ENCODE peak calls at places on chromosome 12, in eight cellular contexts. One of them, this sample, is unnamed.

GRCh38 chr12:3490848-3491382 is at the start of gene PRMT8:
- DNase-seq in ovary: no peak
- DNase-seq in tibial nerve: no peak
- DNase-seq in breast epithelium: no peak
- DNase-seq in heart left ventricle: no peak
- DNase-seq in stomach: no peak
- DNase-seq in HepG2: no peak
- DNase-seq in esophagus squamous epithelium: no peak
- DNase-seq in this sample: no peak

GRCh38 chr12:132560421-132560830 is 50.0 kb downstream of the LRCOL1 start:
- DNase-seq in ovary: peak
- DNase-seq in tibial nerve: no peak
- DNase-seq in breast epithelium: no peak
- DNase-seq in heart left ventricle: no peak
- DNase-seq in stomach: peak
- DNase-seq in HepG2: no peak
- DNase-seq in esophagus squamous epithelium: no peak
- DNase-seq in this sample: no peak

GRCh38 chr12:64412458-64412857 is 8.3 kb downstream of the XPOT start:
- DNase-seq in ovary: no peak
- DNase-seq in tibial nerve: no peak
- DNase-seq in breast epithelium: no peak
- DNase-seq in heart left ventricle: no peak
- DNase-seq in stomach: no peak
- DNase-seq in HepG2: no peak
- DNase-seq in esophagus squamous epithelium: no peak
- DNase-seq in this sample: no peak

GRCh38 chr12:1179128-1179527 is 188.1 kb downstream of the ERC1 start:
- DNase-seq in ovary: no peak
- DNase-seq in tibial nerve: no peak
- DNase-seq in breast epithelium: no peak
- DNase-seq in heart left ventricle: no peak
- DNase-seq in stomach: no peak
- DNase-seq in HepG2: no peak
- DNase-seq in esophagus squamous epithelium: no peak
- DNase-seq in this sample: no peak

GRCh38 chr12:93733358-93733757 is 56.2 kb downstream of the CRADD start:
- DNase-seq in ovary: no peak
- DNase-seq in tibial nerve: no peak
- DNase-seq in breast epithelium: no peak
- DNase-seq in heart left ventricle: peak
- DNase-seq in stomach: no peak
- DNase-seq in HepG2: no peak
- DNase-seq in esophagus squamous epithelium: no peak
- DNase-seq in this sample: no peak

GRCh38 chr12:6200266-6201198 is at the start of gene CD9:
- DNase-seq in ovary: peak
- DNase-seq in tibial nerve: no peak
- DNase-seq in breast epithelium: peak
- DNase-seq in heart left ventricle: peak
- DNase-seq in stomach: peak
- DNase-seq in HepG2: no peak
- DNase-seq in esophagus squamous epithelium: no peak
- DNase-seq in this sample: peak

GRCh38 chr12:56713345-56713744 is 11.8 kb downstream of the NACA start:
- DNase-seq in ovary: no peak
- DNase-seq in tibial nerve: no peak
- DNase-seq in breast epithelium: no peak
- DNase-seq in heart left ventricle: no peak
- DNase-seq in stomach: no peak
- DNase-seq in HepG2: no peak
- DNase-seq in esophagus squamous epithelium: no peak
- DNase-seq in this sample: no peak

GRCh38 chr12:25388216-25388615 is 137.5 kb upstream of the KRAS start:
- DNase-seq in ovary: no peak
- DNase-seq in tibial nerve: no peak
- DNase-seq in breast epithelium: no peak
- DNase-seq in heart left ventricle: no peak
- DNase-seq in stomach: no peak
- DNase-seq in HepG2: no peak
- DNase-seq in esophagus squamous epithelium: no peak
- DNase-seq in this sample: no peak

GRCh38 chr12:112386726-112387125 is 4.5 kb upstream of the HECTD4 start:
- DNase-seq in ovary: no peak
- DNase-seq in tibial nerve: no peak
- DNase-seq in breast epithelium: no peak
- DNase-seq in heart left ventricle: no peak
- DNase-seq in stomach: no peak
- DNase-seq in HepG2: peak
- DNase-seq in esophagus squamous epithelium: no peak
- DNase-seq in this sample: no peak

GRCh38 chr12:44804068-44804467 is 72.0 kb downstream of the NELL2 start:
- DNase-seq in ovary: no peak
- DNase-seq in tibial nerve: no peak
- DNase-seq in breast epithelium: no peak
- DNase-seq in heart left ventricle: no peak
- DNase-seq in stomach: no peak
- DNase-seq in HepG2: no peak
- DNase-seq in esophagus squamous epithelium: no peak
- DNase-seq in this sample: no peak

GRCh38 chr12:122842505-122843405 is 7.5 kb downstream of the HIP1R start:
- DNase-seq in ovary: no peak
- DNase-seq in tibial nerve: no peak
- DNase-seq in breast epithelium: no peak
- DNase-seq in heart left ventricle: no peak
- DNase-seq in stomach: no peak
- DNase-seq in HepG2: no peak
- DNase-seq in esophagus squamous epithelium: no peak
- DNase-seq in this sample: peak

GRCh38 chr12:31118831-31119530 is 45.3 kb downstream of the DDX11 start:
- DNase-seq in ovary: peak
- DNase-seq in tibial nerve: no peak
- DNase-seq in breast epithelium: no peak
- DNase-seq in heart left ventricle: no peak
- DNase-seq in stomach: peak
- DNase-seq in HepG2: no peak
- DNase-seq in esophagus squamous epithelium: no peak
- DNase-seq in this sample: peak

GRCh38 chr12:124777399-124778372 is 86.0 kb downstream of the SCARB1 start:
- DNase-seq in ovary: peak
- DNase-seq in tibial nerve: no peak
- DNase-seq in breast epithelium: peak
- DNase-seq in heart left ventricle: no peak
- DNase-seq in stomach: no peak
- DNase-seq in HepG2: peak
- DNase-seq in esophagus squamous epithelium: no peak
- DNase-seq in this sample: peak

GRCh38 chr12:6554168-6554989 is 1.5 kb downstream of the IFFO1 start:
- DNase-seq in ovary: peak
- DNase-seq in tibial nerve: peak
- DNase-seq in breast epithelium: no peak
- DNase-seq in heart left ventricle: peak
- DNase-seq in stomach: peak
- DNase-seq in HepG2: peak
- DNase-seq in esophagus squamous epithelium: no peak
- DNase-seq in this sample: no peak

GRCh38 chr12:58588771-58589170 is 331.5 kb downstream of the LRIG3 start:
- DNase-seq in ovary: no peak
- DNase-seq in tibial nerve: no peak
- DNase-seq in breast epithelium: no peak
- DNase-seq in heart left ventricle: no peak
- DNase-seq in stomach: no peak
- DNase-seq in HepG2: no peak
- DNase-seq in esophagus squamous epithelium: no peak
- DNase-seq in this sample: no peak

GRCh38 chr12:10960260-10960659 is 21.2 kb upstream of the TAS2R14 start:
- DNase-seq in ovary: no peak
- DNase-seq in tibial nerve: no peak
- DNase-seq in breast epithelium: no peak
- DNase-seq in heart left ventricle: no peak
- DNase-seq in stomach: no peak
- DNase-seq in HepG2: no peak
- DNase-seq in esophagus squamous epithelium: no peak
- DNase-seq in this sample: no peak

DNA sequence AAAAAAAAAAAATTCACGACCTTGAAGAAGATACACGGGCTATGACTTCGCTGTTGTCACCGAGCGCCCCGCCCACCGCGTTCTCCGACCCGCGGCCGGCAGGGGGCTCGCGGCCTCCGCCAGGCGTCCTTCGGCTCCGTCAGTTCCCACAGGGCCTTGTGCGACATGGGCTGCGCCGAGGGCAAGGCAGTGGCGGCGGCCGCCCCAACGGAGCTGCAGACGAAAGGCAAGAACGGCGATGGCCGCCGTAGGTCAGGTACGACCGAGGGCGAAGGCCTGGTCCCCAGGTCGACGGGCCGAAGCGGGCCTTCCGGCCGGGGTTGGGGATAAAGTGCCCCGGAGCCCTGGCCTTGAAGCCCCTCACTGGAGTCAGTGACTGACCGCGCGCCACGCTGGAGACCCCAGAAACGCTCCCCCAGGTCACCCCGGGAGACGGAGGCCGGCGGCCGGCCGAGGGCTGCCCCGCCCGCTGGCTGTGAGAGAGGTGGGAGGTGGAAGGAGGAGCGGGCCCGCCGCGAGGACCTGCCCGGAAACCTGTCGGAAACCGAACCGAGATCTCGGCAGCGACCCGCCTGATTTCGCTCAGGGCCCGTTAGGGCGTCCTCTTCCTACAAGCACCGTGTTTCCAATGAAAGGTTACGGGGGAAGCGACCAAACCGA is at the start of gene TXNRD1:
- DNase-seq in ovary: peak
- DNase-seq in tibial nerve: peak
- DNase-seq in breast epithelium: peak
- DNase-seq in heart left ventricle: peak
- DNase-seq in stomach: peak
- DNase-seq in HepG2: peak
- DNase-seq in esophagus squamous epithelium: peak
- DNase-seq in this sample: peak
- TF ChIP-seq POLR2A in ovary: peak
- TF ChIP-seq POLR2A in tibial nerve: peak
- TF ChIP-seq POLR2A in breast epithelium: peak
- TF ChIP-seq POLR2A in heart left ventricle: no peak
- TF ChIP-seq POLR2A in stomach: no peak
- TF ChIP-seq POLR2A in HepG2: no peak
- TF ChIP-seq POLR2A in esophagus squamous epithelium: peak
- TF ChIP-seq POLR2A in this sample: no peak

GRCh38 chr12:80189241-80189640 is 89.9 kb downstream of the OTOGL start:
- DNase-seq in ovary: no peak
- DNase-seq in tibial nerve: no peak
- DNase-seq in breast epithelium: no peak
- DNase-seq in heart left ventricle: no peak
- DNase-seq in stomach: no peak
- DNase-seq in HepG2: no peak
- DNase-seq in esophagus squamous epithelium: no peak
- DNase-seq in this sample: no peak

GRCh38 chr12:80188566-80188965 is 89.2 kb downstream of the OTOGL start:
- DNase-seq in ovary: no peak
- DNase-seq in tibial nerve: no peak
- DNase-seq in breast epithelium: no peak
- DNase-seq in heart left ventricle: no peak
- DNase-seq in stomach: no peak
- DNase-seq in HepG2: no peak
- DNase-seq in esophagus squamous epithelium: no peak
- DNase-seq in this sample: no peak

GRCh38 chr12:80192087-80192486 is 92.8 kb downstream of the OTOGL start:
- DNase-seq in ovary: no peak
- DNase-seq in tibial nerve: no peak
- DNase-seq in breast epithelium: no peak
- DNase-seq in heart left ventricle: no peak
- DNase-seq in stomach: no peak
- DNase-seq in HepG2: no peak
- DNase-seq in esophagus squamous epithelium: no peak
- DNase-seq in this sample: no peak

GRCh38 chr12:80187660-80188090 is 88.3 kb downstream of the OTOGL start:
- DNase-seq in ovary: no peak
- DNase-seq in tibial nerve: no peak
- DNase-seq in breast epithelium: no peak
- DNase-seq in heart left ventricle: peak
- DNase-seq in stomach: no peak
- DNase-seq in HepG2: no peak
- DNase-seq in esophagus squamous epithelium: no peak
- DNase-seq in this sample: no peak

DNA sequence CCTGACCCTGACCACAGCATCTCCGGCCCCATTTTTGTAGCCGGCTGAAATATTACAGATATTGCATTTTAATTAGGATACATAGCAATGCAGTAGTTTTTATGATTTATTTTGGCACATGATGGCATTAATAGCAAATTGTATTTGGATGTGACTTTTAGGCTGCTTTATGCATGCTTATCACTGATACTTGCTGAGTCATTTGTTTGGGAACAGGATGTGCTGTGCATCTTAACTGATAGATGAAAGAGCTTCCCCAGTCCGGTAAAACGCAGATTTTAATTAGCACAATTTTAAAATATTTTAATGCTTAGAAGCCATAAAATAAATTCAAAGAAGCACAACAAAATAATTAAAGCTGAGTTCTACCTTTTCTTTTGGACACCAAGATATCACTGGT is 90.7 kb downstream of the OTOGL start:
- DNase-seq in ovary: no peak
- DNase-seq in tibial nerve: no peak
- DNase-seq in breast epithelium: no peak
- DNase-seq in heart left ventricle: no peak
- DNase-seq in stomach: no peak
- DNase-seq in HepG2: no peak
- DNase-seq in esophagus squamous epithelium: no peak
- DNase-seq in this sample: no peak
- H3K4me3 ChIP-seq in ovary: no peak
- H3K4me3 ChIP-seq in tibial nerve: no peak
- H3K4me3 ChIP-seq in breast epithelium: no peak
- H3K4me3 ChIP-seq in heart left ventricle: no peak
- H3K4me3 ChIP-seq in stomach: no peak
- H3K4me3 ChIP-seq in HepG2: no peak
- H3K4me3 ChIP-seq in esophagus squamous epithelium: no peak
- H3K4me3 ChIP-seq in this sample: no peak

DNA sequence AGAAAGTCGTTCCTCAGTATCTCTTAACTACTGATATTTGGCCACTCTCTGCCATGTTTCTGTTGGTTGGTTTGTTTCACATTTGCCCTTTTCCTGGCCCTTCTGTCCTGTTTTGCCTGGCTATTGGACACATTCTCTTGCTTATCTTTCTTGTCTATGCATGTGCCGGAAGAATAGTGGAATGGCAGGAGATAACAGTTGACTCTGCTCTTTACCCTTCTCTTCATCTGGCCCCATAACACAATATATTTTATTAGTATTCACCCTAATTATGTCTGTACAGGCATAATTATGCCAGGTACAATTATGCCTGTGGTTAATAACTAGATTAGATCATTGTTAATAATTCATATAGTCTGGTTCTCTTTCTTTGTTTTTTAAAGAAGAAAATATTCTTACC is 243.5 kb upstream of the LMO3 start:
- DNase-seq in ovary: no peak
- DNase-seq in tibial nerve: no peak
- DNase-seq in breast epithelium: no peak
- DNase-seq in heart left ventricle: no peak
- DNase-seq in stomach: no peak
- DNase-seq in HepG2: no peak
- DNase-seq in esophagus squamous epithelium: no peak
- DNase-seq in this sample: no peak
- TF ChIP-seq POLR2A in ovary: no peak
- TF ChIP-seq POLR2A in tibial nerve: no peak
- TF ChIP-seq POLR2A in breast epithelium: no peak
- TF ChIP-seq POLR2A in heart left ventricle: no peak
- TF ChIP-seq POLR2A in stomach: no peak
- TF ChIP-seq POLR2A in HepG2: no peak
- TF ChIP-seq POLR2A in esophagus squamous epithelium: no peak
- TF ChIP-seq POLR2A in this sample: no peak

GRCh38 chr12:14843425-14843887 is at the start of gene ART4:
- DNase-seq in ovary: no peak
- DNase-seq in tibial nerve: no peak
- DNase-seq in breast epithelium: no peak
- DNase-seq in heart left ventricle: peak
- DNase-seq in stomach: no peak
- DNase-seq in HepG2: peak
- DNase-seq in esophagus squamous epithelium: no peak
- DNase-seq in this sample: no peak
- H3K4me3 ChIP-seq in ovary: no peak
- H3K4me3 ChIP-seq in tibial nerve: no peak
- H3K4me3 ChIP-seq in breast epithelium: peak
- H3K4me3 ChIP-seq in heart left ventricle: peak
- H3K4me3 ChIP-seq in stomach: no peak
- H3K4me3 ChIP-seq in HepG2: peak
- H3K4me3 ChIP-seq in esophagus squamous epithelium: no peak
- H3K4me3 ChIP-seq in this sample: no peak